ENCODE peak calls at places on chromosomes 12 and 14, in nine cellular contexts. E is fibroblast of lung; C is BJ; O is cardiac muscle cell; G is tibial artery; B is WERI-Rb-1; T is thyroid gland; R is CD8-positive, alpha-beta T cell; P is suprapubic skin. Y is an unnamed sample.

GRCh38 chr12:101110856-101111255 is 99.2 kb downstream of the SLC5A8 start:
- DNase-seq in B (no peak), O (no peak), R (no peak), E (no peak), T (no peak), G (no peak), C (no peak), P (no peak), Y (no peak)

GRCh38 chr14:94795372-94795771 is 25.5 kb upstream of the GSC start:
- DNase-seq in C (no peak), T (no peak), B (no peak), P (no peak), O (no peak), R (no peak), G (no peak), E (peak), Y (no peak)

GRCh38 chr14:68820999-68821683 is 28.3 kb upstream of the ZFP36L1 start:
- DNase-seq in O (no peak), R (no peak), P (no peak), B (no peak), G (no peak), C (no peak), E (no peak), T (no peak), Y (no peak)

GRCh38 chr12:22459872-22460490 is 84.4 kb downstream of the C2CD5 start:
- DNase-seq in P (no peak), R (no peak), G (no peak), B (peak), C (no peak), T (no peak), E (peak), O (peak), Y (peak)

GRCh38 chr12:62957233-62957953 is 22.4 kb upstream of the PPM1H start:
- DNase-seq in O (peak), C (no peak), R (no peak), B (no peak), E (no peak), G (no peak), T (no peak), P (no peak), Y (peak)

GRCh38 chr14:105711841-105712460 is 185.6 kb downstream of the TMEM121 start:
- DNase-seq in B (no peak), G (no peak), E (no peak), T (no peak), R (no peak), C (no peak), P (no peak), O (no peak), Y (no peak)

GRCh38 chr14:92441751-92442477 is 71.7 kb upstream of the RIN3 start:
- DNase-seq in P (no peak), C (no peak), B (no peak), T (no peak), R (no peak), G (no peak), O (no peak), E (no peak), Y (no peak)

GRCh38 chr14:22871200-22871961 is at the start of gene LRP10:
- DNase-seq in T (peak), O (peak), B (peak), C (no peak), E (peak), G (peak), R (peak), P (peak), Y (peak)

GRCh38 chr14:99199854-99200653 is 71.9 kb downstream of the BCL11B start:
- DNase-seq in E (no peak), B (no peak), G (no peak), C (no peak), P (no peak), T (no peak), R (no peak), O (peak), Y (no peak)

GRCh38 chr12:119505001-119505400 is 88.6 kb upstream of the TMEM233 start:
- DNase-seq in C (no peak), P (no peak), G (no peak), E (peak), T (no peak), O (no peak), R (no peak), B (no peak), Y (no peak)

GRCh38 chr14:102927878-102928411 is 5.5 kb downstream of the AMN start:
- DNase-seq in R (no peak), O (peak), B (no peak), C (no peak), E (no peak), P (no peak), G (no peak), T (no peak), Y (no peak)

GRCh38 chr14:102928412-102929348 is 6.2 kb downstream of the AMN start:
- DNase-seq in G (peak), E (peak), R (peak), T (peak), P (peak), B (peak), O (peak), C (no peak), Y (peak)

GRCh38 chr14:102926104-102926503 is 3.6 kb downstream of the AMN start:
- DNase-seq in C (no peak), R (no peak), P (no peak), O (no peak), B (no peak), G (no peak), E (no peak), T (no peak), Y (no peak)

GRCh38 chr14:102925646-102926045 is 3.2 kb downstream of the AMN start:
- DNase-seq in G (no peak), B (no peak), R (no peak), O (no peak), T (no peak), C (no peak), E (no peak), P (no peak), Y (no peak)

DNA sequence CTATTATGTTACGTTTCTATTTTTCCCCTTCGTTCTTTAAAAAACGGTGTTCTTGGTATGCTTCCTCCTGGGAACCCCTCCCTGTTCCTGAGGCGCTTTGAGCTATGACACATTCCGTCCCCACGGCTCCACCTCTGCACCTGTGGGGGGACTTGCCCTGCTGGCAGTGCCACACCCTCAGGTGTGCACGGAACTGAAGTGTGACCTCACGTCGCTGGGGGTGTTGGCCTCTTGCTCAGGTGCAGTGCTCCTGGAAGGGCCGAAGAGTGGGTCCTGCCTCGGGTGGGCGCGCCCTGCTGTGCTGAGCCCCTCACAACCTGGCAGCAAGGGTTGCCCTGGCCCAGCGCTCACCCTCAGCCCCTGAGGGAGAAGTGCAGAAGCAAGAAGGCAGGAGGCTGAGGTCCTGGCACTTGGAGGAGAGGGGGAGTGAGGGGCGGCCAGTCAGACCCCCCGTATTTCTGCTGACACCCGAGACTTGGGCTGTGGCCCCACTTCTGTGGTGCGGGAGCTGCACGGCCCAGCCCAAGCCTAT is 4.9 kb downstream of the AMN start:
- DNase-seq in P (no peak), R (no peak), E (no peak), C (no peak), O (no peak), B (no peak), T (no peak), G (no peak), Y (no peak)
- H3K4me3 ChIP-seq in P (peak), R (no peak), E (no peak), C (no peak), O (no peak), B (no peak), T (no peak), G (no peak), Y (no peak)

GRCh38 chr12:109716512-109717389 is 3.1 kb downstream of the FAM222A start:
- DNase-seq in R (no peak), T (no peak), E (no peak), C (no peak), O (peak), G (peak), B (no peak), P (no peak), Y (peak)
- TF ChIP-seq CTCF in R (no peak), T (no peak), E (no peak), C (no peak), O (no peak), G (no peak), B (no peak), P (no peak), Y (no peak)

DNA sequence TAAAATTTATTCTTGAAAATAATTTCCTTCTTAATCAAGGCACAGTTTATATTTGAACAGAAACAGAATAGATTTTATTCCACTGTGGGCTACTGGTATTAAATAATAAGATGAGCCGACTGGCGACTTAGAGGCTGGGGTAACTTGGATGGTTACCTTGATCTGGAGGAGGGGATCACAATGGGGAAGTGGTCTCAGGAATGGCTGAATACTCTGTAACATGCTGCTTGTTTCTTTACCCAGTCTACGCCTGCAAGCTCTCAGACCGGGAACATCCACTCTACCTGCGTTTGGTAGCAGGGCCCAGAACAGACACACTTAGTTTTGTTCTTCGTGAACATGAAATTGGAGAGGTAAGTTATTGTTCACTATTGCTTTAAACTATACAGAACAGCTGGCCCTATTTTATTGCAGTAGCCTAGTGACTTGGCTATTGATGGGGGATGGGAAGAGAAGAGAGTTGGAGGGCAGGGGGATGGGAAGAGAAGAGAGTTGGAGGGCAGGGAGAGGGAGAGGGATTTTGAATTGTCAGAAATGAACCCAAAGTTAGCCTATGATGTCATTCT is 67.9 kb downstream of the GNS start:
- DNase-seq in G (no peak), T (no peak), P (no peak), R (no peak), C (no peak), E (no peak), B (no peak), O (no peak), Y (no peak)
- H3K4me3 ChIP-seq in G (no peak), T (no peak), P (no peak), R (no peak), C (no peak), E (no peak), B (no peak), O (no peak), Y (no peak)

GRCh38 chr12:132924356-132924755 is 31.8 kb downstream of the ZNF605 start:
- DNase-seq in G (no peak), E (no peak), T (no peak), O (no peak), C (no peak), B (no peak), P (no peak), R (no peak), Y (no peak)

GRCh38 chr12:132922676-132923075 is 33.4 kb downstream of the ZNF605 start:
- DNase-seq in P (no peak), R (no peak), T (no peak), C (no peak), O (no peak), B (no peak), E (no peak), G (no peak), Y (no peak)

GRCh38 chr12:132923356-132923909 is 32.7 kb downstream of the ZNF605 start:
- DNase-seq in P (no peak), R (no peak), O (no peak), C (no peak), G (no peak), B (no peak), E (peak), T (no peak), Y (no peak)

GRCh38 chr12:132918680-132919079 is 31.3 kb upstream of the CHFR start:
- DNase-seq in C (no peak), R (no peak), G (no peak), O (no peak), P (no peak), B (no peak), E (no peak), T (no peak), Y (no peak)

DNA sequence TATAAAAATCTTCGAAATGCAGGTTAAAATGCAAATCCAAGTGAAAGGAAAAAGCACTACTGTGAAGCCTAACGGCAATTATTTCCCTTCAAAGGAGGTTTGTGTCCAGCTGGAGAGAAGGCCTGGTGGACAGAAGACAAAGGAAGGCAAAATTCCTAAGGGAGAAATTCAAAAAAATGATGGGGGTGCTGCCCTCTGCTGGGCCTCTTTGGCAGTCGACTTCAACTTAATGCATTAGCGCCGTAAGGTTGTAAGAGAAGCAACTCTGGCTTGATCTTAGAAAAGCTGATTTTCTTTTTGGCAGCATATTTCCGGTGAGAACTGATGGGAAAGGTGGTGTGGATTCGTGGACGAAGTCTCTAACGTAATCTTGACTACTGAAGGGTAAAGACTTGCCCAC is 34.3 kb upstream of the CHFR start:
- DNase-seq in T (no peak), C (no peak), O (no peak), E (no peak), B (peak), R (no peak), G (no peak), P (no peak), Y (no peak)
- TF ChIP-seq CTCF in T (no peak), C (peak), O (no peak), E (peak), B (peak), R (no peak), G (no peak), P (no peak), Y (no peak)

GRCh38 chr12:7403466-7403865 is 40.5 kb downstream of the CD163L1 start:
- DNase-seq in T (no peak), E (no peak), P (no peak), G (no peak), C (no peak), O (no peak), R (no peak), B (no peak), Y (peak)
- H3K4me3 ChIP-seq in T (no peak), E (no peak), P (no peak), G (no peak), C (no peak), O (no peak), R (no peak), B (no peak), Y (no peak)

GRCh38 chr14:101072945-101073597 is 169.5 kb upstream of the RTL1 start:
- DNase-seq in P (peak), O (peak), T (no peak), E (peak), C (peak), R (no peak), B (no peak), G (peak), Y (peak)
- TF ChIP-seq CTCF in P (no peak), O (no peak), T (no peak), E (no peak), C (no peak), R (no peak), B (no peak), G (no peak), Y (no peak)

Y was measured in foreskin fibroblast.